ENCODE peak calls at places on chromosomes 11 and 22, in ten cellular contexts. N, L, K, T, V, Q, D, C, X and J are unnamed samples.
A peak's percentile ranks its signal among the peaks of the same experiment; 100 is the strongest.

GRCh38 chr22:48322907-48323306 is 1504.8 kb downstream of the BRD1 start:
- DNase-seq in N (no peak), L (no peak), K (no peak), T (no peak), V (no peak), Q (no peak), D (no peak), C (no peak), X (no peak), J (no peak)

GRCh38 chr22:50420581-50420980 is 54.3 kb downstream of the SBF1 start:
- DNase-seq in N (no peak), L (no peak), K (no peak), T (no peak), V (no peak), Q (no peak), D (no peak), C (no peak), X (no peak), J (no peak)

GRCh38 chr11:122727101-122727929 is 71.8 kb downstream of the UBASH3B start:
- DNase-seq in N (no peak), L (no peak), K (no peak), T (no peak), V (no peak), Q (no peak), D (peak; percentile 6), C (no peak), X (no peak), J (peak; percentile 66)

GRCh38 chr11:76663912-76664440 is 6.6 kb downstream of the LRRC32 start:
- DNase-seq in N (no peak), L (peak; percentile 42), K (no peak), T (no peak), V (peak; percentile 9), Q (no peak), D (no peak), C (no peak), X (no peak), J (no peak)

GRCh38 chr22:32583921-32584335 is 109.3 kb downstream of the FBXO7 start:
- DNase-seq in N (no peak), L (no peak), K (peak; percentile 52), T (peak; percentile 54), V (no peak), Q (no peak), D (no peak), C (no peak), X (no peak), J (no peak)

GRCh38 chr11:19938051-19938856 is 222.0 kb downstream of the DBX1 start:
- DNase-seq in N (peak; percentile 62), L (no peak), K (peak; percentile 63), T (peak; percentile 74), V (no peak), Q (peak; percentile 31), D (no peak), C (peak; percentile 46), X (peak; percentile 68), J (peak; percentile 70)

GRCh38 chr11:12439615-12440014 is 62.2 kb downstream of the PARVA start:
- DNase-seq in N (no peak), L (no peak), K (no peak), T (no peak), V (no peak), Q (no peak), D (no peak), C (no peak), X (no peak), J (no peak)

GRCh38 chr22:47138898-47139789 is 376.7 kb downstream of the TBC1D22A start:
- DNase-seq in N (no peak), L (no peak), K (no peak), T (no peak), V (no peak), Q (no peak), D (no peak), C (no peak), X (no peak), J (no peak)

GRCh38 chr11:10908215-10908990 is 50.5 kb upstream of the ZBED5 start:
- DNase-seq in N (no peak), L (no peak), K (peak; percentile 35), T (peak; percentile 63), V (no peak), Q (no peak), D (no peak), C (peak; percentile 80), X (no peak), J (no peak)

GRCh38 chr11:10909141-10909883 is 51.5 kb upstream of the ZBED5 start:
- DNase-seq in N (no peak), L (no peak), K (no peak), T (peak; percentile 21), V (no peak), Q (no peak), D (no peak), C (peak; percentile 69), X (no peak), J (no peak)

GRCh38 chr11:10902301-10902700 is 44.4 kb upstream of the ZBED5 start:
- DNase-seq in N (no peak), L (no peak), K (no peak), T (no peak), V (no peak), Q (no peak), D (no peak), C (no peak), X (no peak), J (no peak)

GRCh38 chr11:10902756-10903155 is 44.9 kb upstream of the ZBED5 start:
- DNase-seq in N (no peak), L (no peak), K (no peak), T (no peak), V (no peak), Q (no peak), D (no peak), C (no peak), X (no peak), J (no peak)

GRCh38 chr11:10906521-10906920 is 48.7 kb upstream of the ZBED5 start:
- DNase-seq in N (peak; percentile 59), L (no peak), K (peak; percentile 61), T (no peak), V (no peak), Q (no peak), D (no peak), C (no peak), X (no peak), J (no peak)
- TF ChIP-seq CTCF in N (peak; percentile 27), L (no peak), K (peak; percentile 24), T (no peak), V (no peak), Q (peak; percentile 24), D (no peak), C (no peak), X (no peak), J (no peak)

GRCh38 chr11:611001-611996 is 4.5 kb downstream of the IRF7 start:
- DNase-seq in N (no peak), L (peak; percentile 79), K (no peak), T (no peak), V (peak; percentile 31), Q (no peak), D (no peak), C (no peak), X (no peak), J (no peak)

GRCh38 chr11:614091-614582 is 1.6 kb downstream of the IRF7 start:
- DNase-seq in N (no peak), L (peak; percentile 60), K (no peak), T (no peak), V (peak; percentile 40), Q (no peak), D (no peak), C (no peak), X (no peak), J (no peak)

GRCh38 chr11:613369-613968 is 2.3 kb downstream of the IRF7 start:
- DNase-seq in N (peak; percentile 88), L (peak; percentile 88), K (peak; percentile 49), T (peak; percentile 66), V (peak; percentile 59), Q (peak; percentile 61), D (peak; percentile 52), C (peak; percentile 40), X (no peak), J (peak; percentile 67)

GRCh38 chr11:612961-613300 is 2.8 kb downstream of the IRF7 start:
- DNase-seq in N (no peak), L (no peak), K (no peak), T (no peak), V (no peak), Q (no peak), D (no peak), C (no peak), X (no peak), J (no peak)

GRCh38 chr11:612201-612960 is 3.4 kb downstream of the IRF7 start:
- DNase-seq in N (peak; percentile 68), L (peak; percentile 91), K (peak; percentile 57), T (peak; percentile 55), V (peak; percentile 47), Q (no peak), D (no peak), C (no peak), X (no peak), J (no peak)
- TF ChIP-seq CTCF in N (peak; percentile 51), L (peak; percentile 37), K (no peak), T (no peak), V (no peak), Q (no peak), D (no peak), C (peak; percentile 26), X (no peak), J (no peak)

GRCh38 chr22:41508770-41509170 is 35.5 kb downstream of the POLR3H start:
- DNase-seq in N (no peak), L (no peak), K (no peak), T (no peak), V (no peak), Q (peak; percentile 59), D (no peak), C (no peak), X (no peak), J (no peak)
- TF ChIP-seq CTCF in N (no peak), L (no peak), K (no peak), T (no peak), V (no peak), Q (peak; percentile 7), D (no peak), C (no peak), X (no peak), J (no peak)

GRCh38 chr11:10109836-10110235 is 184.2 kb downstream of the SBF2 start:
- DNase-seq in N (no peak), L (no peak), K (no peak), T (no peak), V (no peak), Q (no peak), D (no peak), C (no peak), X (no peak), J (no peak)

GRCh38 chr11:10114593-10115404 is 179.2 kb downstream of the SBF2 start:
- DNase-seq in N (no peak), L (no peak), K (no peak), T (no peak), V (no peak), Q (no peak), D (no peak), C (no peak), X (no peak), J (no peak)

GRCh38 chr11:10107522-10107921 is 186.5 kb downstream of the SBF2 start:
- DNase-seq in N (no peak), L (no peak), K (no peak), T (no peak), V (no peak), Q (no peak), D (no peak), C (no peak), X (no peak), J (no peak)

GRCh38 chr11:10113852-10114251 is 180.2 kb downstream of the SBF2 start:
- DNase-seq in N (no peak), L (no peak), K (no peak), T (no peak), V (no peak), Q (no peak), D (no peak), C (no peak), X (no peak), J (no peak)

DNA sequence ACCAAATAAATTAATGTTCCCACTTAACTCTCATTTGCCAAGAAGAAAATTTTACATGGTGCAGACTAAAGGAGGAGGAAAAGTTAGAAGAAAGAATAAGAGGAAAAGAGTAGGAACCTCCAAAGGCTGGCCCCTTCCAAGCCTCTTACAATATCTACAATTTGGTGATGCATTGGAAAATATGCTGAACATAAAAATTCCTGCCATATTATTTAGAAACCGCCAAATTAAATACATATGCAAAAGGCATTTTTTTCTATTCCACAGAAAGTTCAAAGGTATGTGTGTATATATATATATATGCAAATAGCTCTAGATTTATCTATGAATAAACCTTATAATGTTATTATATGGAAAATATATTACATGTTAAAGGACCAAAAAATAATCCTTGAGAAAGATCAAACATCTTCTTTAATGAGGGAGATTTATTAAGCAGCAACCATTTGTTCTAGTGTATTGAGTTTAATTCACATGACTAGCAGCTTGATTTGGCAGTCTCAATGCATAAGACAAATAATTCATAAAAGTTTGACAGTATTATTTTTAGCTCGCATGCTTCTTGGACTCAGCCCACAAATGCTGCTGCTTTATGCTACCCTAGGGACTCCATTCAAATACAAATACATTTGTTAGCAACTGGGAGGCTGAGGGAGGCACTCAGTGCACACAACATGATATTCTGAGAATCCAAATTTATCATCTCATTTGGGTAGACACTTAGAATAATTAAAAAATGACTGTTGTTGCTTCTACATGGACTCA is 184.9 kb downstream of the SBF2 start:
- DNase-seq in N (no peak), L (no peak), K (no peak), T (no peak), V (peak; percentile 30), Q (peak; percentile 41), D (no peak), C (no peak), X (no peak), J (no peak)
- TF ChIP-seq CTCF in N (no peak), L (no peak), K (no peak), T (no peak), V (no peak), Q (no peak), D (no peak), C (no peak), X (no peak), J (no peak)